ENCODE peak calls at places on chromosomes 4 and X, in seven cellular contexts. K is left ventricle myocardium superior, F is ACHN, J is GM10248, A is breast epithelium, V is mesendoderm, O is GM04504. X is an unnamed sample.

GRCh38 chrX:19017271-19017670 is 33.4 kb upstream of the PHKA2 start:
- DNase-seq in K (no peak), F (peak; percentile 34), J (peak; percentile 36), A (no peak), V (peak; percentile 56), O (no peak), X (no peak)

GRCh38 chr4:176323511-176324160 is 3.9 kb downstream of the SPCS3 start:
- DNase-seq in K (no peak), F (no peak), J (no peak), A (no peak), V (no peak), O (no peak), X (no peak)

GRCh38 chr4:106717094-106717493 is 319.0 kb downstream of the DKK2 start:
- DNase-seq in K (no peak), F (no peak), J (no peak), A (no peak), V (no peak), O (no peak), X (no peak)

GRCh38 chr4:9832640-9833039 is 51.2 kb downstream of the DRD5 start:
- DNase-seq in K (no peak), F (no peak), J (no peak), A (no peak), V (no peak), O (no peak), X (no peak)

GRCh38 chr4:147576084-147576483 is 41.1 kb upstream of the TMEM184C start:
- DNase-seq in K (no peak), F (no peak), J (no peak), A (no peak), V (no peak), O (no peak), X (no peak)

GRCh38 chr4:184529283-184529682 is 54.9 kb upstream of the IRF2 start:
- DNase-seq in K (no peak), F (no peak), J (no peak), A (peak; percentile 67), V (peak; percentile 84), O (no peak), X (no peak)

GRCh38 chr4:109972786-109973528 is 60.3 kb downstream of the EGF start:
- DNase-seq in K (no peak), F (no peak), J (no peak), A (no peak), V (no peak), O (no peak), X (no peak)

GRCh38 chr4:151371045-151371605 is 37.9 kb upstream of the FHIP1A start:
- DNase-seq in K (no peak), F (no peak), J (no peak), A (no peak), V (no peak), O (no peak), X (no peak)

GRCh38 chr4:13905543-13905942 is 278.0 kb upstream of the BOD1L1 start:
- DNase-seq in K (no peak), F (no peak), J (no peak), A (no peak), V (no peak), O (no peak), X (no peak)

GRCh38 chrX:39650883-39651282 is 446.9 kb downstream of the BCOR start:
- DNase-seq in K (no peak), F (no peak), J (no peak), A (no peak), V (no peak), O (no peak), X (no peak)

GRCh38 chr4:7255996-7256395 is 63.7 kb downstream of the SORCS2 start:
- DNase-seq in K (no peak), F (no peak), J (no peak), A (no peak), V (no peak), O (no peak), X (peak; percentile 51)

GRCh38 chr4:6355052-6355451 is 85.4 kb downstream of the WFS1 start:
- DNase-seq in K (no peak), F (no peak), J (no peak), A (no peak), V (peak; percentile 66), O (no peak), X (no peak)

GRCh38 chr4:38710053-38710452 is 46.1 kb downstream of the KLF3 start:
- DNase-seq in K (no peak), F (no peak), J (peak; percentile 23), A (no peak), V (no peak), O (no peak), X (no peak)

GRCh38 chr4:74671074-74671698 is 123.1 kb downstream of the BTC start:
- DNase-seq in K (no peak), F (peak; percentile 81), J (no peak), A (no peak), V (peak; percentile 70), O (peak; percentile 22), X (no peak)

GRCh38 chr4:177005801-177006230 is 213.1 kb upstream of the VEGFC start:
- DNase-seq in K (no peak), F (peak; percentile 44), J (no peak), A (no peak), V (peak; percentile 10), O (peak; percentile 59), X (no peak)

GRCh38 chrX:101429934-101430333 is 21.9 kb downstream of the HNRNPH2 start:
- DNase-seq in K (no peak), F (no peak), J (no peak), A (no peak), V (no peak), O (no peak), X (no peak)

GRCh38 chr4:94451669-94452475 is at the start of gene PDLIM5:
- DNase-seq in K (peak; percentile 96), F (peak; percentile 88), J (peak; percentile 97), A (peak; percentile 89), V (peak; percentile 96), O (peak; percentile 79), X (peak; percentile 96)

GRCh38 chr4:111204807-111205206 is 581.9 kb upstream of the PITX2 start:
- DNase-seq in K (no peak), F (no peak), J (no peak), A (no peak), V (no peak), O (no peak), X (no peak)

GRCh38 chr4:55038176-55038890 is 87.1 kb downstream of the KDR start:
- DNase-seq in K (peak; percentile 49), F (no peak), J (no peak), A (peak; percentile 53), V (no peak), O (peak; percentile 0), X (peak; percentile 39)

X was measured in heart left ventricle.